ENCODE peak calls at places on chromosomes 2 and 18, in nine cellular contexts. One of them, this sample, is unnamed.

GRCh38 chr2:193963472-193964119 is 1693.4 kb upstream of the SLC39A10 start:
- DNase-seq in HCT116: peak; percentile 36
- DNase-seq in spleen: no peak
- DNase-seq in sigmoid colon: no peak
- DNase-seq in prostate gland: no peak
- DNase-seq in esophagus muscularis mucosa: no peak
- DNase-seq in K562: no peak
- DNase-seq in stomach: no peak
- DNase-seq in HL-60: no peak
- DNase-seq in this sample: no peak

GRCh38 chr2:84808279-84808678 is 72.6 kb downstream of the TRABD2A start:
- DNase-seq in stomach: no peak
- DNase-seq in esophagus muscularis mucosa: no peak
- DNase-seq in HCT116: no peak
- DNase-seq in spleen: no peak
- DNase-seq in K562: no peak
- DNase-seq in prostate gland: no peak
- DNase-seq in sigmoid colon: no peak
- DNase-seq in HL-60: no peak
- DNase-seq in this sample: no peak

GRCh38 chr18:48968412-48969215 is 17.8 kb upstream of the SMAD7 start:
- DNase-seq in esophagus muscularis mucosa: no peak
- DNase-seq in K562: no peak
- DNase-seq in stomach: no peak
- DNase-seq in sigmoid colon: no peak
- DNase-seq in prostate gland: no peak
- DNase-seq in HL-60: no peak
- DNase-seq in spleen: no peak
- DNase-seq in HCT116: no peak
- DNase-seq in this sample: no peak

GRCh38 chr2:234996467-234997270 is 44.9 kb downstream of the SH3BP4 start:
- DNase-seq in sigmoid colon: peak; percentile 58
- DNase-seq in esophagus muscularis mucosa: no peak
- DNase-seq in K562: no peak
- DNase-seq in stomach: no peak
- DNase-seq in HCT116: no peak
- DNase-seq in HL-60: no peak
- DNase-seq in spleen: no peak
- DNase-seq in prostate gland: no peak
- DNase-seq in this sample: no peak

GRCh38 chr2:9405636-9406035 is 17.7 kb downstream of the ITGB1BP1 start:
- DNase-seq in esophagus muscularis mucosa: no peak
- DNase-seq in stomach: no peak
- DNase-seq in sigmoid colon: no peak
- DNase-seq in prostate gland: no peak
- DNase-seq in spleen: no peak
- DNase-seq in K562: no peak
- DNase-seq in HL-60: no peak
- DNase-seq in HCT116: no peak
- DNase-seq in this sample: no peak

GRCh38 chr18:31064130-31064529 is 21.6 kb upstream of the DSC3 start:
- DNase-seq in esophagus muscularis mucosa: no peak
- DNase-seq in HCT116: no peak
- DNase-seq in spleen: no peak
- DNase-seq in K562: no peak
- DNase-seq in HL-60: no peak
- DNase-seq in prostate gland: no peak
- DNase-seq in sigmoid colon: no peak
- DNase-seq in stomach: no peak
- DNase-seq in this sample: no peak

GRCh38 chr2:13560322-13560721 is 843.6 kb downstream of the TRIB2 start:
- DNase-seq in HL-60: no peak
- DNase-seq in stomach: no peak
- DNase-seq in HCT116: no peak
- DNase-seq in sigmoid colon: no peak
- DNase-seq in prostate gland: no peak
- DNase-seq in K562: no peak
- DNase-seq in spleen: no peak
- DNase-seq in esophagus muscularis mucosa: no peak
- DNase-seq in this sample: no peak

GRCh38 chr2:71686781-71687180 is 233.4 kb downstream of the DYSF start:
- DNase-seq in stomach: no peak
- DNase-seq in HCT116: no peak
- DNase-seq in spleen: peak; percentile 18
- DNase-seq in HL-60: no peak
- DNase-seq in prostate gland: no peak
- DNase-seq in esophagus muscularis mucosa: no peak
- DNase-seq in K562: no peak
- DNase-seq in sigmoid colon: peak; percentile 19
- DNase-seq in this sample: no peak

GRCh38 chr2:203809084-203809521 is 58.5 kb upstream of the CTLA4 start:
- DNase-seq in spleen: no peak
- DNase-seq in sigmoid colon: no peak
- DNase-seq in esophagus muscularis mucosa: peak; percentile 72
- DNase-seq in stomach: no peak
- DNase-seq in HCT116: no peak
- DNase-seq in K562: no peak
- DNase-seq in prostate gland: no peak
- DNase-seq in HL-60: no peak
- DNase-seq in this sample: no peak

GRCh38 chr2:203804766-203805484 is 62.6 kb upstream of the CTLA4 start:
- DNase-seq in esophagus muscularis mucosa: no peak
- DNase-seq in sigmoid colon: no peak
- DNase-seq in HCT116: no peak
- DNase-seq in stomach: no peak
- DNase-seq in HL-60: no peak
- DNase-seq in prostate gland: no peak
- DNase-seq in K562: no peak
- DNase-seq in spleen: no peak
- DNase-seq in this sample: no peak

GRCh38 chr2:203805485-203805838 is 62.1 kb upstream of the CTLA4 start:
- DNase-seq in prostate gland: no peak
- DNase-seq in stomach: no peak
- DNase-seq in HL-60: no peak
- DNase-seq in HCT116: no peak
- DNase-seq in esophagus muscularis mucosa: no peak
- DNase-seq in sigmoid colon: no peak
- DNase-seq in K562: no peak
- DNase-seq in spleen: no peak
- DNase-seq in this sample: no peak

GRCh38 chr2:203809991-203810510 is 57.5 kb upstream of the CTLA4 start:
- DNase-seq in sigmoid colon: no peak
- DNase-seq in HCT116: no peak
- DNase-seq in HL-60: no peak
- DNase-seq in stomach: no peak
- DNase-seq in esophagus muscularis mucosa: peak; percentile 86
- DNase-seq in prostate gland: no peak
- DNase-seq in K562: no peak
- DNase-seq in spleen: no peak
- DNase-seq in this sample: no peak

GRCh38 chr2:203808041-203808750 is 59.4 kb upstream of the CTLA4 start:
- DNase-seq in K562: no peak
- DNase-seq in HCT116: no peak
- DNase-seq in HL-60: no peak
- DNase-seq in sigmoid colon: no peak
- DNase-seq in spleen: no peak
- DNase-seq in prostate gland: no peak
- DNase-seq in stomach: no peak
- DNase-seq in esophagus muscularis mucosa: peak; percentile 4
- DNase-seq in this sample: no peak
- TF ChIP-seq POLR2AphosphoS5 in K562: no peak
- TF ChIP-seq POLR2AphosphoS5 in HCT116: no peak
- TF ChIP-seq POLR2AphosphoS5 in HL-60: no peak
- TF ChIP-seq POLR2AphosphoS5 in sigmoid colon: no peak
- TF ChIP-seq POLR2AphosphoS5 in spleen: no peak
- TF ChIP-seq POLR2AphosphoS5 in prostate gland: no peak
- TF ChIP-seq POLR2AphosphoS5 in stomach: no peak
- TF ChIP-seq POLR2AphosphoS5 in esophagus muscularis mucosa: no peak
- TF ChIP-seq POLR2AphosphoS5 in this sample: no peak

GRCh38 chr18:63159590-63159989 is 160.0 kb downstream of the BCL2 start:
- DNase-seq in HCT116: no peak
- DNase-seq in K562: no peak
- DNase-seq in HL-60: no peak
- DNase-seq in esophagus muscularis mucosa: no peak
- DNase-seq in stomach: no peak
- DNase-seq in spleen: no peak
- DNase-seq in sigmoid colon: no peak
- DNase-seq in prostate gland: no peak
- DNase-seq in this sample: peak; percentile 39

GRCh38 chr18:63162271-63163014 is 157.1 kb downstream of the BCL2 start:
- DNase-seq in stomach: peak; percentile 43
- DNase-seq in spleen: peak; percentile 89
- DNase-seq in HCT116: no peak
- DNase-seq in sigmoid colon: no peak
- DNase-seq in K562: no peak
- DNase-seq in prostate gland: no peak
- DNase-seq in HL-60: no peak
- DNase-seq in esophagus muscularis mucosa: no peak
- DNase-seq in this sample: peak; percentile 61

GRCh38 chr18:63161032-63161727 is 158.4 kb downstream of the BCL2 start:
- DNase-seq in stomach: no peak
- DNase-seq in esophagus muscularis mucosa: no peak
- DNase-seq in sigmoid colon: no peak
- DNase-seq in spleen: no peak
- DNase-seq in prostate gland: no peak
- DNase-seq in HCT116: no peak
- DNase-seq in HL-60: no peak
- DNase-seq in K562: no peak
- DNase-seq in this sample: no peak

GRCh38 chr18:63160172-63160995 is 159.2 kb downstream of the BCL2 start:
- DNase-seq in stomach: no peak
- DNase-seq in prostate gland: no peak
- DNase-seq in esophagus muscularis mucosa: no peak
- DNase-seq in HL-60: no peak
- DNase-seq in spleen: peak; percentile 83
- DNase-seq in HCT116: no peak
- DNase-seq in K562: no peak
- DNase-seq in sigmoid colon: no peak
- DNase-seq in this sample: no peak

DNA sequence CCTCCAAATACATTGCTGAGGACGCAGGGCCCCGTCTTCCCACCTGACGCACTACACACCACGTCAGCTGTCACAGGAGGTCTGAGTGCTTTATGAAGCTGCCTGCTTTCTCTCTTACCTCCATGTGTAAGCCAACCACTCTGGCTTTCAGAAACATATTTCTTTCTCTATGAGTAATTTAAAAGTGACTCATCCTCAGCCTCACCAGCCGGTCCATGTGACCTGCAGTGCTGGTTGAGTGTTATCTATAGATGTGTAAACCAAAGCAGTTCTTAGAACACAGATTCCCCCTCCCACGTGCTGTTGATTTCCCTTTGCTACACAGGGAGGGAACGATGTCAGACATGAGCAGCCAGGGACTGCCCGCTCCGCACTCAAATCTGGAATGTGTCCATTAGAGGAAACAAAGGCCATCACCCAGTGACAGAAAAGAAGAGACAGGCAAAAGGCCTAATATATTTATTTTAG is 157.8 kb downstream of the BCL2 start:
- DNase-seq in spleen: peak; percentile 87
- DNase-seq in esophagus muscularis mucosa: peak; percentile 93
- DNase-seq in prostate gland: peak; percentile 59
- DNase-seq in HL-60: no peak
- DNase-seq in K562: peak; percentile 27
- DNase-seq in sigmoid colon: peak; percentile 84
- DNase-seq in stomach: peak; percentile 62
- DNase-seq in HCT116: no peak
- DNase-seq in this sample: peak; percentile 78
- H3K27ac ChIP-seq in spleen: peak overlapping the region; percentile 79
- H3K27ac ChIP-seq in esophagus muscularis mucosa: peak overlapping the region; percentile 49
- H3K27ac ChIP-seq in prostate gland: peak overlapping the region; percentile 40
- H3K27ac ChIP-seq in HL-60: no peak overlapping the region
- H3K27ac ChIP-seq in K562: no peak overlapping the region
- H3K27ac ChIP-seq in sigmoid colon: peak overlapping the region; percentile 77
- H3K27ac ChIP-seq in stomach: peak overlapping the region; percentile 65
- H3K27ac ChIP-seq in HCT116: no peak overlapping the region
- H3K27ac ChIP-seq in this sample: peak overlapping the region; percentile 80

DNA sequence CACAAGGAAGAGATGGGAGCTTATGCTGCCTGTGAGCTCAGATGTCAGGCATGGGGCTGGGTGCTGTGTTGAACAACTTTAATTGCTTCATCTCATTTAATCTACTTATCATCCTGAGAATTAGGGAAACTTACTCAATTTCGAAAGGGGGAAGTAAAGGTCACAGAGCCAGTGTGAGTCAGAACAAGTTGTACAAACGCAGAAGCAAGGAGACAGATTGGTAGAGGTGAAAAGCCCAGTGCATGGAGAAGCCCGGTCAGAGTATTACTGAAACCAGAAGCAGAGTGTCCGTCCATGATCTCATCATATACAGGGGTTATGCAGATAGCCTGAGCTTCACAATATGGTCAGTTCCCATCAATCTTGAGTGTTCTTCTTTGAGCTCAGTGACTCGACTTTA is 281.1 kb upstream of the POU3F3 start:
- DNase-seq in K562: no peak
- DNase-seq in esophagus muscularis mucosa: peak; percentile 39
- DNase-seq in stomach: no peak
- DNase-seq in prostate gland: no peak
- DNase-seq in spleen: no peak
- DNase-seq in HCT116: no peak
- DNase-seq in HL-60: peak; percentile 57
- DNase-seq in sigmoid colon: no peak
- DNase-seq in this sample: no peak
- TF ChIP-seq POLR2AphosphoS5 in K562: no peak
- TF ChIP-seq POLR2AphosphoS5 in esophagus muscularis mucosa: no peak
- TF ChIP-seq POLR2AphosphoS5 in stomach: no peak
- TF ChIP-seq POLR2AphosphoS5 in prostate gland: no peak
- TF ChIP-seq POLR2AphosphoS5 in spleen: no peak
- TF ChIP-seq POLR2AphosphoS5 in HCT116: no peak
- TF ChIP-seq POLR2AphosphoS5 in HL-60: no peak
- TF ChIP-seq POLR2AphosphoS5 in sigmoid colon: no peak
- TF ChIP-seq POLR2AphosphoS5 in this sample: no peak

GRCh38 chr2:121502781-121503180 is 27.9 kb upstream of the RNU4ATAC start:
- DNase-seq in K562: no peak
- DNase-seq in spleen: no peak
- DNase-seq in HCT116: no peak
- DNase-seq in prostate gland: no peak
- DNase-seq in sigmoid colon: no peak
- DNase-seq in esophagus muscularis mucosa: no peak
- DNase-seq in stomach: no peak
- DNase-seq in HL-60: no peak
- DNase-seq in this sample: no peak
- H3K27ac ChIP-seq in K562: no peak overlapping the region
- H3K27ac ChIP-seq in spleen: no peak overlapping the region
- H3K27ac ChIP-seq in HCT116: no peak overlapping the region
- H3K27ac ChIP-seq in prostate gland: no peak overlapping the region
- H3K27ac ChIP-seq in sigmoid colon: no peak overlapping the region
- H3K27ac ChIP-seq in esophagus muscularis mucosa: no peak overlapping the region
- H3K27ac ChIP-seq in stomach: no peak overlapping the region
- H3K27ac ChIP-seq in HL-60: no peak overlapping the region
- H3K27ac ChIP-seq in this sample: no peak overlapping the region

DNA sequence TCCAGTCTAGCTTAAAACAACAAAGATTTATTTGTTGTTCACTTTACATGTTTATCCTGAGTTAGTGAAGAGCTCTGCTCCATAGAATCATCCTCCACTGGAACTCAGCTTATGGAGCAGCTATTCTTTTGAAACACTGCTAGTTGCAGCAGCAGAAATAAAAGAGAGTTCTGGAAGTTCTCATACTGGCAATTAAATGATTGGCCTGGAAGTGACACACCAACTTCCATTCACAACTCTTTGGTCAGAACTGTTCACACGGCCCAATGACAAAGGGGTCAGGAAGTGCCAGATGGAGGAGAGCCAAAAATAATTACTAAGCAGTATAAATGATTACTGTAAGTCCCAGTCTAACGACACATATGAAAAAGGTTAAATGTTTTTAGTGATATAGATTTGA is 39.1 kb downstream of the FBXO11 start:
- DNase-seq in K562: no peak
- DNase-seq in prostate gland: no peak
- DNase-seq in esophagus muscularis mucosa: no peak
- DNase-seq in HCT116: peak; percentile 31
- DNase-seq in HL-60: no peak
- DNase-seq in sigmoid colon: no peak
- DNase-seq in spleen: no peak
- DNase-seq in stomach: no peak
- DNase-seq in this sample: no peak
- TF ChIP-seq POLR2AphosphoS5 in K562: no peak
- TF ChIP-seq POLR2AphosphoS5 in prostate gland: peak; percentile 17
- TF ChIP-seq POLR2AphosphoS5 in esophagus muscularis mucosa: peak; percentile 58
- TF ChIP-seq POLR2AphosphoS5 in HCT116: no peak
- TF ChIP-seq POLR2AphosphoS5 in HL-60: no peak
- TF ChIP-seq POLR2AphosphoS5 in sigmoid colon: peak; percentile 69
- TF ChIP-seq POLR2AphosphoS5 in spleen: no peak
- TF ChIP-seq POLR2AphosphoS5 in stomach: no peak
- TF ChIP-seq POLR2AphosphoS5 in this sample: peak; percentile 42

This sample was measured in transverse colon.